ENCODE peak calls at places on chromosomes 13 and 19, in six cellular contexts. S is endothelial cell; V is stimulated activated CD4-positive, alpha-beta T cell treated with anti-CD3 and anti-CD28 coated beads, Interleukin-2, amount 100 ng/mL, for 48 hours; B is ELF-1; A is HFFc6; C is AG09319. O is an unnamed sample.

GRCh38 chr13:31035162-31035951 is 102.9 kb downstream of the TEX26 start:
- DNase-seq in C (no peak), V (no peak), S (no peak), A (no peak), B (no peak), O (no peak)

GRCh38 chr13:100550433-100550832 is 38.2 kb downstream of the GGACT start:
- DNase-seq in C (peak; percentile 63), S (no peak), B (peak; percentile 32), V (no peak), A (peak; percentile 57), O (no peak)

GRCh38 chr13:26878465-26878864 is 117.9 kb upstream of the GPR12 start:
- DNase-seq in B (no peak), A (no peak), C (no peak), V (no peak), S (no peak), O (no peak)

GRCh38 chr13:53048880-53049279 is 20.3 kb downstream of the OLFM4 start:
- DNase-seq in V (no peak), B (no peak), A (no peak), S (no peak), C (no peak), O (no peak)

GRCh38 chr19:8629996-8630683 is at the start of gene NFILZ:
- DNase-seq in C (no peak), V (no peak), S (no peak), B (no peak), A (no peak), O (no peak)

GRCh38 chr19:32041681-32042292 is 303.6 kb upstream of the ZNF507 start:
- DNase-seq in A (no peak), C (no peak), B (peak; percentile 23), V (peak; percentile 21), S (peak; percentile 72), O (no peak)

GRCh38 chr19:18294467-18294864 is 13.0 kb upstream of the JUND start:
- DNase-seq in A (peak; percentile 20), V (peak; percentile 90), S (no peak), B (peak; percentile 66), C (no peak), O (no peak)

GRCh38 chr13:98766120-98766519 is 13.6 kb upstream of the SLC15A1 start:
- DNase-seq in S (no peak), A (no peak), B (no peak), V (no peak), C (no peak), O (no peak)

GRCh38 chr13:102195566-102196462 is 206.0 kb downstream of the FGF14 start:
- DNase-seq in C (no peak), B (no peak), V (no peak), S (no peak), A (no peak), O (no peak)

GRCh38 chr19:38657633-38658222 is 10.3 kb downstream of the ACTN4 start:
- DNase-seq in B (peak; percentile 87), A (peak; percentile 99), C (no peak), S (no peak), V (no peak), O (peak; percentile 89)

GRCh38 chr19:7928741-7929701 is 3.1 kb upstream of the CTXN1 start:
- DNase-seq in S (peak; percentile 79), V (peak; percentile 51), A (peak; percentile 89), B (peak; percentile 76), C (peak; percentile 56), O (peak; percentile 83)

GRCh38 chr13:108269601-108270328 is at the start of gene TNFSF13B:
- DNase-seq in V (no peak), B (peak; percentile 70), S (peak; percentile 12), C (no peak), A (no peak), O (peak; percentile 32)

GRCh38 chr19:19562665-19563347 is 24.7 kb downstream of the CILP2 start:
- DNase-seq in V (no peak), B (no peak), C (no peak), A (no peak), S (no peak), O (no peak)

GRCh38 chr19:33444993-33445751 is 71.7 kb downstream of the CEBPG start:
- DNase-seq in B (no peak), A (no peak), S (no peak), V (no peak), C (no peak), O (no peak)